ENCODE peak calls at places on chromosomes 1 and 21, in seven cellular contexts. L, S, E, U, A, P and X are unnamed samples.

GRCh38 chr21:16037386-16037785 is 307.6 kb downstream of the USP25 start:
- DNase-seq in P (no peak), S (no peak), A (no peak), E (no peak), U (no peak), L (no peak), X (no peak)

GRCh38 chr1:3030663-3031381 is 9.6 kb downstream of the ACTRT2 start:
- DNase-seq in P (no peak), L (no peak), A (no peak), E (no peak), U (no peak), S (no peak), X (no peak)

GRCh38 chr1:243713470-243714186 is 136.4 kb downstream of the AKT3 start:
- DNase-seq in A (no peak), S (no peak), E (no peak), L (no peak), P (no peak), U (peak), X (peak)

GRCh38 chr1:5828322-5828935 is 163.8 kb downstream of the NPHP4 start:
- DNase-seq in S (no peak), P (no peak), E (no peak), U (no peak), A (no peak), L (no peak), X (no peak)

GRCh38 chr1:112698366-112699310 is 8.3 kb downstream of the RHOC start:
- DNase-seq in S (no peak), E (no peak), A (no peak), U (no peak), P (peak), L (no peak), X (no peak)

GRCh38 chr1:93680121-93681094 is 1.2 kb downstream of the BCAR3 start:
- DNase-seq in P (peak), E (peak), S (peak), L (peak), A (peak), U (no peak), X (peak)

GRCh38 chr1:79561521-79561978 is 555.0 kb upstream of the ADGRL4 start:
- DNase-seq in S (no peak), P (no peak), U (no peak), A (no peak), E (no peak), L (no peak), X (no peak)

GRCh38 chr1:160076295-160076694 is 5.0 kb upstream of the KCNJ9 start:
- DNase-seq in S (no peak), A (no peak), E (no peak), L (no peak), U (peak), P (no peak), X (no peak)

GRCh38 chr1:40742363-40743061 is 41.1 kb upstream of the KCNQ4 start:
- DNase-seq in L (no peak), E (no peak), A (no peak), S (no peak), U (no peak), P (no peak), X (no peak)

GRCh38 chr1:52216907-52217458 is 75.1 kb downstream of the ZFYVE9 start:
- DNase-seq in S (no peak), P (no peak), U (no peak), A (no peak), L (no peak), E (no peak), X (no peak)

GRCh38 chr1:51088474-51088873 is 13.6 kb upstream of the C1orf185 start:
- DNase-seq in P (no peak), A (peak), U (no peak), E (no peak), S (no peak), L (no peak), X (no peak)

GRCh38 chr1:225572422-225572821 is 80.5 kb downstream of the ENAH start:
- DNase-seq in U (no peak), P (no peak), L (no peak), S (no peak), A (no peak), E (no peak), X (peak)

GRCh38 chr1:225573216-225573615 is 79.7 kb downstream of the ENAH start:
- DNase-seq in S (no peak), E (no peak), P (no peak), U (peak), A (no peak), L (no peak), X (no peak)

GRCh38 chr1:225565845-225566244 is 87.1 kb downstream of the ENAH start:
- DNase-seq in S (no peak), P (no peak), A (no peak), U (no peak), L (no peak), E (peak), X (peak)

GRCh38 chr1:225567789-225568188 is 85.1 kb downstream of the ENAH start:
- DNase-seq in U (no peak), P (no peak), S (no peak), E (no peak), A (no peak), L (no peak), X (no peak)
- TF ChIP-seq CTCF in U (peak), P (no peak), S (peak), E (no peak), A (no peak), L (peak), X (no peak)

DNA sequence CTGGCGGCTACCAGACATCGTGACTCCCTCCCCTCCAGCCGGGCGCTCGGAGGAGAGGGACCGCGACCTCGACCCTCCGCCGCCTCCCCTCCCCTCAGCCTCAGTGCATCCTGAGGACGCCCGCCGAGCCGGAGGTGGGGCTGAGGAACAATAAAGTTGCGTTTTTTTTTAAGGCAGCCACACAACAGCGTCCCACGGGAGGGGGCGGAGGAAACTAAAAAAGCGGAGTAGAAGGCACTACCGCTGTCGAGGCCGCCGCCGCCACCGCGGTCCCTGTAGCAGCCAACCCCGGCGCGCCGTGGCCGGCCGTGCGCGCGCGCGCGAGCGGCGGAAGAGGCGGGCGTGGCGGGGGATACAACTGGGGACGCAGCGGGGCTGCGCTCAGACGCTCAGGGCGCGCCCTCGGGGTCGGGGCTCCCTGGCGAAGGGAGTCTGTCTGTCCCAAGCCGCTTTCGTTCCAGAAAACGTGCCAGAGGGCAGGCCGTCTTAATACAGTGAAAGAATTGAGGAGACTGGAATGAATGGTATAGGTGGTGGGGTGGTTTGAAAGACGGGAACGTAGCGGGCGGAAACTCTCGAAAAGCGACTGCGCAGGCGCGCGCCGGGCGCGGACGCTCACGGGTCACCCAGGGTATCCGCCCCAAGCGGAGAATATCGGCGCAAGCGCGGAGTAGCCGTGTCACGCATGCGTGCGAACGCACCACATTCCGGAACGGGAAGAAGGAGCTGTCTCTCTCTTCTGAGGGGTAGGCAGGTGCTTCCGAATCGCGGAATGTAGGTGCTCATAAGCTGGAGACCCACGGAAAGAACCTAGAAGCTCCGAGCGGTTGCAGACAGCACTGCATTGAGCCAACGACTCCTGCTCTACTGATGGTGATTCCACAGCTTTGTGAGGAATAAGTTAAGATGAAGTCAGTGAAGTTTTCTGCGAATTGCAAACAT is at the start of gene COP1:
- DNase-seq in S (peak), P (peak), A (peak), U (peak), L (peak), E (peak), X (peak)
- TF ChIP-seq CTCF in S (no peak), P (no peak), A (no peak), U (no peak), L (peak), E (no peak), X (no peak)

GRCh38 chr1:185733818-185734709 is at the start of gene HMCN1:
- DNase-seq in S (no peak), E (peak), A (peak), U (peak), P (peak), L (peak), X (no peak)
- TF ChIP-seq CTCF in S (peak), E (no peak), A (peak), U (peak), P (no peak), L (peak), X (peak)

DNA sequence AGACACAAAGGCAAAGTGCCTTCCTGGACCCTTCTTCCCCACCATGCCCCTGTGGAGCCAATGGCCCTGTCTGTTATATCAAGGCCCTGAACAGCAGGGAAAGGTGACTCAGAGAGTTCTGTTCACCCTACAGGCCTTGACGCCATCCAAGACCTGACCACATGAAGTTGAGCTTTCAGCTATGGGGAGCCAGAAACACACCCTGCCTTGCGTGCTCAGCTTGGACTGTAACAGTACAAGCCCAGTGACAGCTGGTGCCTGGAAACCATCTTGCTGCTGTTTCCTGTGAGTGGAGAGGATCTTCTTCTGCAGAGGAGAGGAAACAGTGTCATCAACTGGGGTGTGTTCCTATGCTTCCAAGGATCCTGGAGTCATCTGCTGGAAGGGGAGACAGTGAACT is 165.0 kb upstream of the IRF2BP2 start:
- DNase-seq in P (no peak), A (no peak), L (no peak), E (no peak), S (no peak), U (no peak), X (no peak)
- TF ChIP-seq CTCF in P (no peak), A (no peak), L (no peak), E (no peak), S (no peak), U (no peak), X (no peak)